ENCODE peak calls at places on chromosome 1, in six cellular contexts. T is K562, Q is IMR-90, Y is neural progenitor cell, A is hepatocyte, L is H9. K is an unnamed sample.

GRCh38 chr1:91803847-91804545 is 82.0 kb downstream of the TGFBR3 start:
- DNase-seq in T (no peak), Q (no peak), Y (no peak), A (no peak), L (no peak), K (peak; percentile 38)

GRCh38 chr1:162928141-162928540 is 67.2 kb upstream of the CCDC190 start:
- DNase-seq in T (no peak), Q (no peak), Y (no peak), A (no peak), L (no peak), K (no peak)

GRCh38 chr1:233614173-233614742 is 352 bp downstream of the KCNK1 start:
- DNase-seq in T (peak; percentile 35), Q (peak; percentile 19), Y (peak; percentile 55), A (peak; percentile 70), L (peak; percentile 70), K (peak; percentile 57)

GRCh38 chr1:29122662-29122986 is 1.1 kb downstream of the TMEM200B start:
- DNase-seq in T (no peak), Q (peak; percentile 67), Y (peak; percentile 70), A (peak; percentile 74), L (no peak), K (peak; percentile 82)

GRCh38 chr1:154703207-154703606 is 95.2 kb upstream of the ADAR start:
- DNase-seq in T (no peak), Q (no peak), Y (peak; percentile 53), A (no peak), L (no peak), K (peak; percentile 15)

GRCh38 chr1:174116042-174116441 is 43.3 kb upstream of the RABGAP1L start:
- DNase-seq in T (no peak), Q (peak; percentile 16), Y (no peak), A (no peak), L (no peak), K (peak; percentile 8)

GRCh38 chr1:201259476-201260235 is 23.6 kb upstream of the PKP1 start:
- DNase-seq in T (no peak), Q (peak; percentile 43), Y (peak; percentile 27), A (peak; percentile 60), L (peak; percentile 89), K (no peak)

GRCh38 chr1:70003509-70003908 is 201.9 kb downstream of the LRRC40 start:
- DNase-seq in T (no peak), Q (no peak), Y (no peak), A (no peak), L (no peak), K (peak; percentile 16)

GRCh38 chr1:98422821-98423220 is 238.7 kb upstream of the SNX7 start:
- DNase-seq in T (no peak), Q (no peak), Y (no peak), A (no peak), L (no peak), K (no peak)

GRCh38 chr1:32215629-32216505 is 6.3 kb downstream of the TMEM234 start:
- DNase-seq in T (peak; percentile 76), Q (peak; percentile 66), Y (peak; percentile 83), A (peak; percentile 87), L (peak; percentile 77), K (peak; percentile 81)

GRCh38 chr1:26177182-26177684 is at the start of gene CNKSR1:
- DNase-seq in T (no peak), Q (no peak), Y (peak; percentile 84), A (peak; percentile 90), L (peak; percentile 97), K (peak; percentile 85)

GRCh38 chr1:64483711-64484454 is 14.0 kb downstream of the CACHD1 start:
- DNase-seq in T (no peak), Q (no peak), Y (no peak), A (no peak), L (peak; percentile 57), K (no peak)
- H3K4me1 ChIP-seq in T (no peaks in the 10 kb centered on the region), Q (no peaks in the 10 kb centered on the region), Y (peaks cover 56% of the 10 kb centered on the region), A (peaks cover 46% of the 10 kb centered on the region), L (peaks cover 13% of the 10 kb centered on the region), K (peaks cover 15% of the 10 kb centered on the region)

DNA sequence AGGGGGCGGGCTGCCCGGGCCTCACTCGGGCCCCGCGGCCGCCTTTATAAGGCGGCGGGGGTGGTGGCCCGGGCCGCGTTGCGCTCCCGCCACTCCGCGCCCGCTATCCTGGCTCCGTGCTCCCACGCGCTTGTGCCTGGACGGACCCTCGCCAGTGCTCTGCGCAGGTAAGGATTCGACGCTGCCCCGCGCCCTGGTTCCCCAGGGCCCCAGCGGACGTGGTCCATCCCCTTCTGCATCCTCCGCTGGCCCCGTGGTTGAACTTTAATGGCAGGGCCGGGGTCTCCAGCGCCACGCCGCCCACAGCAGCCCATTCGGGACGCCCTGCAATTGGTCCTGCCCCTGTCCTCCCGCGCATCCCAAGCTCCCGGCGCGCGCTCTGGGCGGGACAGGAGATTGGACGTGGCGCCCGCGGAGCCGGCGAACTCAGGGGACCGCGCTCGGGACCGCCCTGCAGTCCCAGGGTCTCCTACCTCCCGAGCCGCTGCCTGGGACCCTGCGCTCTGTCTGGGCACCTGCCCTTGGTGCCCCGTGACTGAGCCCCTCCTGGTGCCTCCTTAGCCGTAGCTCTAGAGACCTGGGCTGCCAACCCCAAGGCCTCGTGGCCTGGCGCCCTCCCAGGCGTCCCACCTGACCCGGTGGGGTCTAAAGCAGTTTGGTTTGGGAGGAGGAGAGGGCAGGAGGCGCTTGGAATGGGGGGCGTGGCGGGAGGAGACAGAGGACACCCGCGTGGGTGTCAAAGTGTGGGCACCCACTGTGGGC is at the start of gene ALPL:
- DNase-seq in T (no peak), Q (no peak), Y (peak; percentile 76), A (no peak), L (no peak), K (no peak)
- TF ChIP-seq CTCF in T (no peak), Q (no peak), Y (no peak), A (no peak), L (no peak), K (no peak)

GRCh38 chr1:30874176-30874575 is 34.4 kb downstream of the SDC3 start:
- DNase-seq in T (no peak), Q (no peak), Y (no peak), A (no peak), L (no peak), K (no peak)

GRCh38 chr1:30876451-30877204 is 31.9 kb downstream of the SDC3 start:
- DNase-seq in T (no peak), Q (no peak), Y (no peak), A (no peak), L (no peak), K (no peak)

GRCh38 chr1:30877205-30877912 is 31.2 kb downstream of the SDC3 start:
- DNase-seq in T (no peak), Q (peak; percentile 87), Y (no peak), A (peak; percentile 34), L (no peak), K (no peak)

GRCh38 chr1:30875916-30876315 is 32.6 kb downstream of the SDC3 start:
- DNase-seq in T (no peak), Q (no peak), Y (no peak), A (no peak), L (no peak), K (no peak)

GRCh38 chr1:30875197-30875596 is 33.4 kb downstream of the SDC3 start:
- DNase-seq in T (no peak), Q (no peak), Y (no peak), A (no peak), L (no peak), K (no peak)
- H4K20me1 ChIP-seq in T (peaks cover 2% of the 10 kb centered on the region), Q (peaks cover 24% of the 10 kb centered on the region), Y (peaks cover 13% of the 10 kb centered on the region), A (no peaks in the 10 kb centered on the region), L (no peaks in the 10 kb centered on the region), K (no peaks in the 10 kb centered on the region)

DNA sequence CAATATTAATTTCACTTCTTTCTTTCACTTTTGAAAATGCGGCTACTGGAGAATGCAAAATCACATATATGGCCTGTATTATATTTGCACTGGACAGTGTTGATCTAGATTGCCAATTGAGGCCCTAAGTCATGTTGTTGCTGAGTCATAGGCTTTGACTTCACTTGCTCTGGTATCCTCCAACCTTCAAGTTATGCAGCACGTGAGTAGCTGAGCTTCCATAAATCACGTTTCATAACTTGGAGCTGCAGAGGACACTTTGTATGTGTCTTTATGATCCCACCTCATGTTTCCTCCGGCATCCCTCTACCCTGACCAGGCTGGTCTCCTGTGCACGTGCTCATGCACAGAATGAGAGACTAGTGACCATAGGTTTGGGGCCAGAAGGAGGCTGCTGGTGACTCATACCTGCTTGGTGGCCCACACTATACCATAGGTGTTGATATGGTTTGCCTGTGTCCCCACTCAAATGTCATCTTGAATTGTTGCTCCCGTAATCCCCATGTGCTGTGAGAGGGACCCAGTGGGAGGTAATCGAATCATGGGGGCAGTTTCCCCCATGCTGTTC is 103.0 kb upstream of the TSPAN2 start:
- DNase-seq in T (no peak), Q (peak; percentile 36), Y (no peak), A (no peak), L (no peak), K (no peak)
- H3K4me1 ChIP-seq in T (no peaks in the 10 kb centered on the region), Q (peaks cover 17% of the 10 kb centered on the region), Y (peaks cover 15% of the 10 kb centered on the region), A (peaks cover 26% of the 10 kb centered on the region), L (no peaks in the 10 kb centered on the region), K (peaks cover 29% of the 10 kb centered on the region)

DNA sequence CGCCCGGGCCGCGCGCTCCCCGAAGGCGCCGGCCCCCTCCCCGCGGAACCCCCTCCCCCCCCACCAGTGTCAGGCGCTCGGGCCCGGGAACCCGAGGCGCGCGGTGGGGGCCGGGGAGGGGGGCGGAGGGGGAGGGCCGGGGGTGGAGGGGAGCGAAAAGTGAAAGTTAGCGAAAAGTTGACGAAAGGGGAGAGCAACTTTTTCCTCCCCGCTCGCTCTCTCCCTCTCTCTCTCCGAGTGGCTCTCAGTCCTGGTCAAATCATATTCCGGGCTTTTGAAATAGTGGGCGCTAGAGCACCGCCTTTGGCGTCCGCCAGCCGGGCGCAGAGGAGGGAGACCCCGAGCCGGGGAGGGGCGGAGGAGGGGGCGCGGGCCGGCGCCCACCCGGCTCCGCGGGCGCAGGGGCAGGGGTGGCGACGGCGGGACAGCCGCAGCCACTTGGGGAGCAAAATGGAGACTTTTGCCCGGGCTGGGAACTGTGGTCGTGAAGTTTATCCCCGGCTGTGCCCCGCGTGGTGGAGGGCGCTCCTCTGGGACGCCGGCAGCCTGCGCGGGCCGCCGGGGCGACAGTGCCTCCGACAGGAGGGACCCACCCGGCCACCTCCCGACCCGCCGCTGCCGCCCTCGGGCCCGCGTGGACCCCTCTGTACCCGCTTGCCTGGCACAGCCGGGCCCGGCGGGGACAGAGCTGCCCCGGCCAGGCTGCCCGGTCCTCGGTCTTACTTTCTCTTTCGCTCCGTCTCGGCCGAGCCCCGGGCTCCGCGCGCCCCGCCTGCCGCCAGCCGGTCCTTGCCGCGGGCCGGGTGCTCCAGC is 694 bp downstream of the PRDM16 start:
- DNase-seq in T (no peak), Q (peak; percentile 19), Y (peak; percentile 88), A (peak; percentile 87), L (peak; percentile 63), K (peak; percentile 40)
- TF ChIP-seq CTCF in T (no peak), Q (peak; percentile 41), Y (peak; percentile 67), A (peak; percentile 62), L (peak; percentile 54), K (peak; percentile 53)

GRCh38 chr1:228084325-228084724 is 1.8 kb downstream of the ARF1 start:
- DNase-seq in T (no peak), Q (peak; percentile 84), Y (no peak), A (peak; percentile 50), L (no peak), K (peak; percentile 94)

GRCh38 chr1:228082260-228082974 is at the start of gene ARF1:
- DNase-seq in T (peak; percentile 98), Q (peak; percentile 92), Y (peak; percentile 98), A (peak; percentile 99), L (peak; percentile 94), K (peak; percentile 100)

GRCh38 chr1:228084797-228085196 is 2.3 kb downstream of the ARF1 start:
- DNase-seq in T (no peak), Q (no peak), Y (no peak), A (no peak), L (no peak), K (no peak)

GRCh38 chr1:228082975-228083870 is 715 bp downstream of the ARF1 start:
- DNase-seq in T (peak; percentile 86), Q (peak; percentile 29), Y (peak; percentile 59), A (peak; percentile 78), L (no peak), K (peak; percentile 48)

GRCh38 chr1:228083871-228084278 is 1.4 kb downstream of the ARF1 start:
- DNase-seq in T (no peak), Q (peak; percentile 22), Y (peak; percentile 50), A (peak; percentile 40), L (no peak), K (peak; percentile 35)
- H4K20me1 ChIP-seq in T (peaks cover 64% of the 10 kb centered on the region), Q (peaks cover 60% of the 10 kb centered on the region), Y (peaks cover 60% of the 10 kb centered on the region), A (peaks cover 58% of the 10 kb centered on the region), L (peaks cover 3% of the 10 kb centered on the region), K (peaks cover 59% of the 10 kb centered on the region)